ENCODE peak calls at places on chromosomes 13 and 19, in five cellular contexts. O, J, F, H and I are unnamed samples.

GRCh38 chr13:41137951-41138350 is 5.3 kb upstream of the KBTBD6 start:
- DNase-seq in O (no peak), J (no peak), F (peak), H (no peak), I (no peak)

GRCh38 chr13:102128216-102128800 is 273.5 kb downstream of the FGF14 start:
- DNase-seq in O (no peak), J (no peak), F (peak), H (peak), I (peak)

GRCh38 chr13:100552755-100553154 is 35.8 kb downstream of the GGACT start:
- DNase-seq in O (no peak), J (no peak), F (no peak), H (no peak), I (no peak)

GRCh38 chr19:34363094-34363493 is 1.9 kb upstream of the GPI start:
- DNase-seq in O (no peak), J (no peak), F (no peak), H (no peak), I (no peak)

GRCh38 chr13:63107163-63107935 is 1691.7 kb upstream of the PCDH20 start:
- DNase-seq in O (no peak), J (no peak), F (no peak), H (no peak), I (no peak)

GRCh38 chr13:57624565-57625435 is 6.7 kb upstream of the PCDH17 start:
- DNase-seq in O (no peak), J (no peak), F (no peak), H (no peak), I (peak)

GRCh38 chr13:33004454-33004853 is 11.8 kb upstream of the KL start:
- DNase-seq in O (no peak), J (no peak), F (no peak), H (no peak), I (peak)

GRCh38 chr19:57248646-57249045 is 8.2 kb downstream of the ZNF805 start:
- DNase-seq in O (no peak), J (no peak), F (no peak), H (no peak), I (no peak)

GRCh38 chr19:15836595-15837398 is 21.3 kb upstream of the OR10H1 start:
- DNase-seq in O (peak), J (peak), F (peak), H (peak), I (peak)

GRCh38 chr13:44104969-44105368 is 225.3 kb downstream of the LACC1 start:
- DNase-seq in O (no peak), J (no peak), F (no peak), H (no peak), I (no peak)

GRCh38 chr19:46955114-46955812 is 64.4 kb upstream of the NPAS1 start:
- DNase-seq in O (no peak), J (no peak), F (no peak), H (no peak), I (peak)

GRCh38 chr13:100535401-100536135 is 53.0 kb downstream of the GGACT start:
- DNase-seq in O (no peak), J (no peak), F (no peak), H (no peak), I (no peak)

GRCh38 chr13:33859691-33860303 is 41.8 kb downstream of the RFC3 start:
- DNase-seq in O (no peak), J (no peak), F (no peak), H (no peak), I (no peak)

GRCh38 chr13:46530084-46530935 is 22.7 kb upstream of the LRCH1 start:
- DNase-seq in O (no peak), J (no peak), F (no peak), H (no peak), I (peak)

GRCh38 chr19:7257148-7258041 is 36.8 kb downstream of the INSR start:
- DNase-seq in O (no peak), J (no peak), F (peak), H (no peak), I (peak)

GRCh38 chr13:48726711-48727110 is 73.0 kb downstream of the CYSLTR2 start:
- DNase-seq in O (no peak), J (no peak), F (no peak), H (no peak), I (no peak)

GRCh38 chr13:100604909-100605308 is 16.3 kb upstream of the GGACT start:
- DNase-seq in O (no peak), J (no peak), F (no peak), H (no peak), I (no peak)

GRCh38 chr19:5992756-5993155 is 14.8 kb upstream of the RANBP3 start:
- DNase-seq in O (no peak), J (no peak), F (no peak), H (no peak), I (no peak)

GRCh38 chr13:46386426-46386995 is 541 bp downstream of the RUBCNL start:
- DNase-seq in O (no peak), J (no peak), F (no peak), H (no peak), I (peak)

GRCh38 chr19:3980353-3981251 is 4.7 kb downstream of the EEF2 start:
- DNase-seq in O (no peak), J (no peak), F (peak), H (no peak), I (no peak)

GRCh38 chr19:33438016-33438671 is 64.6 kb downstream of the CEBPG start:
- DNase-seq in O (no peak), J (no peak), F (peak), H (no peak), I (no peak)

GRCh38 chr13:41004875-41005693 is 14.0 kb downstream of the ELF1 start:
- DNase-seq in O (no peak), J (no peak), F (no peak), H (peak), I (peak)